ENCODE peak calls at places on chromosomes 11 and 22, in ten cellular contexts. One of them, this sample, is unnamed.

GRCh38 chr11:14026961-14027360 is 64.4 kb downstream of the SPON1 start:
- DNase-seq in activated T-cell treated with anti-CD3 and anti-CD28 coated beads for 4 hours: no peak
- DNase-seq in activated CD4-positive, alpha-beta T cell treated with anti-CD3 and anti-CD28 coated beads, Interleukin-2, amount 50 U/mL, for 48 hours: no peak
- DNase-seq in H7: no peak
- DNase-seq in stimulated activated CD4-positive, alpha-beta T cell treated with anti-CD3 and anti-CD28 coated beads, Interleukin-1b, Interleukin-23, amount 100 ng/mL, for 1 hour: no peak
- DNase-seq in right cardiac atrium: peak; percentile 66
- DNase-seq in PC-9: no peak
- DNase-seq in astrocyte of the cerebellum: no peak
- DNase-seq in thoracic aorta: no peak
- DNase-seq in HCEC 1CT: no peak
- DNase-seq in this sample: no peak

GRCh38 chr11:4881860-4882500 is at the start of gene OR51T1:
- DNase-seq in activated T-cell treated with anti-CD3 and anti-CD28 coated beads for 4 hours: no peak
- DNase-seq in activated CD4-positive, alpha-beta T cell treated with anti-CD3 and anti-CD28 coated beads, Interleukin-2, amount 50 U/mL, for 48 hours: no peak
- DNase-seq in H7: no peak
- DNase-seq in stimulated activated CD4-positive, alpha-beta T cell treated with anti-CD3 and anti-CD28 coated beads, Interleukin-1b, Interleukin-23, amount 100 ng/mL, for 1 hour: no peak
- DNase-seq in right cardiac atrium: no peak
- DNase-seq in PC-9: no peak
- DNase-seq in astrocyte of the cerebellum: peak; percentile 56
- DNase-seq in thoracic aorta: no peak
- DNase-seq in HCEC 1CT: no peak
- DNase-seq in this sample: no peak

GRCh38 chr11:119100246-119100959 is 1.2 kb downstream of the DPAGT1 start:
- DNase-seq in activated T-cell treated with anti-CD3 and anti-CD28 coated beads for 4 hours: no peak
- DNase-seq in activated CD4-positive, alpha-beta T cell treated with anti-CD3 and anti-CD28 coated beads, Interleukin-2, amount 50 U/mL, for 48 hours: no peak
- DNase-seq in H7: no peak
- DNase-seq in stimulated activated CD4-positive, alpha-beta T cell treated with anti-CD3 and anti-CD28 coated beads, Interleukin-1b, Interleukin-23, amount 100 ng/mL, for 1 hour: no peak
- DNase-seq in right cardiac atrium: no peak
- DNase-seq in PC-9: no peak
- DNase-seq in astrocyte of the cerebellum: no peak
- DNase-seq in thoracic aorta: no peak
- DNase-seq in HCEC 1CT: peak; percentile 39
- DNase-seq in this sample: peak; percentile 52

GRCh38 chr22:34055525-34056200 is 135.4 kb upstream of the LARGE1 start:
- DNase-seq in activated T-cell treated with anti-CD3 and anti-CD28 coated beads for 4 hours: no peak
- DNase-seq in activated CD4-positive, alpha-beta T cell treated with anti-CD3 and anti-CD28 coated beads, Interleukin-2, amount 50 U/mL, for 48 hours: no peak
- DNase-seq in H7: peak; percentile 77
- DNase-seq in stimulated activated CD4-positive, alpha-beta T cell treated with anti-CD3 and anti-CD28 coated beads, Interleukin-1b, Interleukin-23, amount 100 ng/mL, for 1 hour: no peak
- DNase-seq in right cardiac atrium: no peak
- DNase-seq in PC-9: no peak
- DNase-seq in astrocyte of the cerebellum: no peak
- DNase-seq in thoracic aorta: no peak
- DNase-seq in HCEC 1CT: no peak
- DNase-seq in this sample: no peak

GRCh38 chr22:25002241-25002985 is 49.9 kb downstream of the KIAA1671 start:
- DNase-seq in activated T-cell treated with anti-CD3 and anti-CD28 coated beads for 4 hours: no peak
- DNase-seq in activated CD4-positive, alpha-beta T cell treated with anti-CD3 and anti-CD28 coated beads, Interleukin-2, amount 50 U/mL, for 48 hours: no peak
- DNase-seq in H7: no peak
- DNase-seq in stimulated activated CD4-positive, alpha-beta T cell treated with anti-CD3 and anti-CD28 coated beads, Interleukin-1b, Interleukin-23, amount 100 ng/mL, for 1 hour: no peak
- DNase-seq in right cardiac atrium: no peak
- DNase-seq in PC-9: no peak
- DNase-seq in astrocyte of the cerebellum: no peak
- DNase-seq in thoracic aorta: no peak
- DNase-seq in HCEC 1CT: no peak
- DNase-seq in this sample: no peak

GRCh38 chr11:115501895-115502589 is 2.2 kb downstream of the CADM1 start:
- DNase-seq in activated T-cell treated with anti-CD3 and anti-CD28 coated beads for 4 hours: no peak
- DNase-seq in activated CD4-positive, alpha-beta T cell treated with anti-CD3 and anti-CD28 coated beads, Interleukin-2, amount 50 U/mL, for 48 hours: peak; percentile 0
- DNase-seq in H7: no peak
- DNase-seq in stimulated activated CD4-positive, alpha-beta T cell treated with anti-CD3 and anti-CD28 coated beads, Interleukin-1b, Interleukin-23, amount 100 ng/mL, for 1 hour: no peak
- DNase-seq in right cardiac atrium: no peak
- DNase-seq in PC-9: no peak
- DNase-seq in astrocyte of the cerebellum: no peak
- DNase-seq in thoracic aorta: no peak
- DNase-seq in HCEC 1CT: no peak
- DNase-seq in this sample: no peak

GRCh38 chr22:27990879-27991278 is 71.8 kb upstream of the PITPNB start:
- DNase-seq in activated T-cell treated with anti-CD3 and anti-CD28 coated beads for 4 hours: no peak
- DNase-seq in activated CD4-positive, alpha-beta T cell treated with anti-CD3 and anti-CD28 coated beads, Interleukin-2, amount 50 U/mL, for 48 hours: no peak
- DNase-seq in H7: peak; percentile 95
- DNase-seq in stimulated activated CD4-positive, alpha-beta T cell treated with anti-CD3 and anti-CD28 coated beads, Interleukin-1b, Interleukin-23, amount 100 ng/mL, for 1 hour: no peak
- DNase-seq in right cardiac atrium: peak; percentile 94
- DNase-seq in PC-9: no peak
- DNase-seq in astrocyte of the cerebellum: no peak
- DNase-seq in thoracic aorta: no peak
- DNase-seq in HCEC 1CT: peak; percentile 7
- DNase-seq in this sample: no peak

GRCh38 chr11:72243567-72244316 is at the start of gene PHOX2A:
- DNase-seq in activated T-cell treated with anti-CD3 and anti-CD28 coated beads for 4 hours: no peak
- DNase-seq in activated CD4-positive, alpha-beta T cell treated with anti-CD3 and anti-CD28 coated beads, Interleukin-2, amount 50 U/mL, for 48 hours: no peak
- DNase-seq in H7: no peak
- DNase-seq in stimulated activated CD4-positive, alpha-beta T cell treated with anti-CD3 and anti-CD28 coated beads, Interleukin-1b, Interleukin-23, amount 100 ng/mL, for 1 hour: no peak
- DNase-seq in right cardiac atrium: no peak
- DNase-seq in PC-9: no peak
- DNase-seq in astrocyte of the cerebellum: no peak
- DNase-seq in thoracic aorta: no peak
- DNase-seq in HCEC 1CT: no peak
- DNase-seq in this sample: no peak

GRCh38 chr11:10934293-10934850 is 76.5 kb upstream of the ZBED5 start:
- DNase-seq in activated T-cell treated with anti-CD3 and anti-CD28 coated beads for 4 hours: no peak
- DNase-seq in activated CD4-positive, alpha-beta T cell treated with anti-CD3 and anti-CD28 coated beads, Interleukin-2, amount 50 U/mL, for 48 hours: no peak
- DNase-seq in H7: no peak
- DNase-seq in stimulated activated CD4-positive, alpha-beta T cell treated with anti-CD3 and anti-CD28 coated beads, Interleukin-1b, Interleukin-23, amount 100 ng/mL, for 1 hour: no peak
- DNase-seq in right cardiac atrium: no peak
- DNase-seq in PC-9: no peak
- DNase-seq in astrocyte of the cerebellum: no peak
- DNase-seq in thoracic aorta: no peak
- DNase-seq in HCEC 1CT: no peak
- DNase-seq in this sample: no peak

GRCh38 chr22:19498154-19498865 is 18.6 kb downstream of the CDC45 start:
- DNase-seq in activated T-cell treated with anti-CD3 and anti-CD28 coated beads for 4 hours: no peak
- DNase-seq in activated CD4-positive, alpha-beta T cell treated with anti-CD3 and anti-CD28 coated beads, Interleukin-2, amount 50 U/mL, for 48 hours: no peak
- DNase-seq in H7: no peak
- DNase-seq in stimulated activated CD4-positive, alpha-beta T cell treated with anti-CD3 and anti-CD28 coated beads, Interleukin-1b, Interleukin-23, amount 100 ng/mL, for 1 hour: no peak
- DNase-seq in right cardiac atrium: no peak
- DNase-seq in PC-9: no peak
- DNase-seq in astrocyte of the cerebellum: no peak
- DNase-seq in thoracic aorta: no peak
- DNase-seq in HCEC 1CT: no peak
- DNase-seq in this sample: no peak

GRCh38 chr22:50262460-50262911 is 1.0 kb upstream of the MAPK12 start:
- DNase-seq in activated T-cell treated with anti-CD3 and anti-CD28 coated beads for 4 hours: no peak
- DNase-seq in activated CD4-positive, alpha-beta T cell treated with anti-CD3 and anti-CD28 coated beads, Interleukin-2, amount 50 U/mL, for 48 hours: no peak
- DNase-seq in H7: no peak
- DNase-seq in stimulated activated CD4-positive, alpha-beta T cell treated with anti-CD3 and anti-CD28 coated beads, Interleukin-1b, Interleukin-23, amount 100 ng/mL, for 1 hour: no peak
- DNase-seq in right cardiac atrium: no peak
- DNase-seq in PC-9: peak; percentile 67
- DNase-seq in astrocyte of the cerebellum: no peak
- DNase-seq in thoracic aorta: no peak
- DNase-seq in HCEC 1CT: no peak
- DNase-seq in this sample: no peak

GRCh38 chr22:47333625-47334024 is 571.2 kb downstream of the TBC1D22A start:
- DNase-seq in activated T-cell treated with anti-CD3 and anti-CD28 coated beads for 4 hours: no peak
- DNase-seq in activated CD4-positive, alpha-beta T cell treated with anti-CD3 and anti-CD28 coated beads, Interleukin-2, amount 50 U/mL, for 48 hours: no peak
- DNase-seq in H7: no peak
- DNase-seq in stimulated activated CD4-positive, alpha-beta T cell treated with anti-CD3 and anti-CD28 coated beads, Interleukin-1b, Interleukin-23, amount 100 ng/mL, for 1 hour: no peak
- DNase-seq in right cardiac atrium: no peak
- DNase-seq in PC-9: peak; percentile 19
- DNase-seq in astrocyte of the cerebellum: peak; percentile 15
- DNase-seq in thoracic aorta: no peak
- DNase-seq in HCEC 1CT: no peak
- DNase-seq in this sample: peak; percentile 13

GRCh38 chr11:8871283-8871775 is 39.7 kb upstream of the AKIP1 start:
- DNase-seq in activated T-cell treated with anti-CD3 and anti-CD28 coated beads for 4 hours: no peak
- DNase-seq in activated CD4-positive, alpha-beta T cell treated with anti-CD3 and anti-CD28 coated beads, Interleukin-2, amount 50 U/mL, for 48 hours: no peak
- DNase-seq in H7: peak; percentile 75
- DNase-seq in stimulated activated CD4-positive, alpha-beta T cell treated with anti-CD3 and anti-CD28 coated beads, Interleukin-1b, Interleukin-23, amount 100 ng/mL, for 1 hour: no peak
- DNase-seq in right cardiac atrium: peak; percentile 86
- DNase-seq in PC-9: peak; percentile 20
- DNase-seq in astrocyte of the cerebellum: peak; percentile 90
- DNase-seq in thoracic aorta: no peak
- DNase-seq in HCEC 1CT: peak; percentile 93
- DNase-seq in this sample: peak; percentile 90